ENCODE peak calls at places on chromosome 4, in eight cellular contexts. M is AG09309; W is kidney tubule cell; F is effector memory CD8-positive, alpha-beta T cell; E is stromal cell of bone marrow; B is astrocyte of the spinal cord; S is HS-27A; I is GM13976. Y is an unnamed sample.

GRCh38 chr4:184441461-184442392 is 32.6 kb downstream of the IRF2 start:
- DNase-seq in M (no peak), W (no peak), F (no peak), E (no peak), B (peak), S (no peak), I (no peak), Y (no peak)

GRCh38 chr4:69875576-69875975 is 15.6 kb upstream of the SULT1E1 start:
- DNase-seq in M (no peak), W (no peak), F (no peak), E (no peak), B (no peak), S (no peak), I (no peak), Y (no peak)

GRCh38 chr4:141448490-141448889 is 187.9 kb upstream of the IL15 start:
- DNase-seq in M (no peak), W (no peak), F (no peak), E (no peak), B (no peak), S (no peak), I (no peak), Y (no peak)

GRCh38 chr4:128517739-128518510 is 230.3 kb upstream of the PGRMC2 start:
- DNase-seq in M (peak), W (peak), F (no peak), E (peak), B (peak), S (peak), I (peak), Y (peak)

GRCh38 chr4:3268395-3269104 is 19.6 kb downstream of the MSANTD1 start:
- DNase-seq in M (no peak), W (no peak), F (no peak), E (no peak), B (no peak), S (no peak), I (peak), Y (no peak)

GRCh38 chr4:11791808-11792207 is 363.1 kb upstream of the HS3ST1 start:
- DNase-seq in M (no peak), W (no peak), F (no peak), E (no peak), B (no peak), S (no peak), I (no peak), Y (no peak)

GRCh38 chr4:16205298-16206164 is 20.7 kb downstream of the TAPT1 start:
- DNase-seq in M (no peak), W (peak), F (no peak), E (no peak), B (no peak), S (no peak), I (peak), Y (peak)

GRCh38 chr4:22897520-22898108 is 204.9 kb downstream of the GBA3 start:
- DNase-seq in M (no peak), W (peak), F (no peak), E (peak), B (peak), S (no peak), I (peak), Y (peak)

GRCh38 chr4:1195109-1195671 is 22.8 kb upstream of the SPON2 start:
- DNase-seq in M (no peak), W (no peak), F (no peak), E (no peak), B (no peak), S (no peak), I (peak), Y (no peak)

GRCh38 chr4:87053802-87054767 is 119.3 kb downstream of the AFF1 start:
- DNase-seq in M (no peak), W (no peak), F (no peak), E (no peak), B (no peak), S (no peak), I (no peak), Y (no peak)

GRCh38 chr4:105146286-105147219 is at the start of gene TET2:
- DNase-seq in M (peak), W (peak), F (peak), E (peak), B (peak), S (peak), I (peak), Y (peak)

GRCh38 chr4:68021185-68021584 is 57.9 kb upstream of the TMPRSS11A start:
- DNase-seq in M (no peak), W (peak), F (no peak), E (peak), B (peak), S (no peak), I (no peak), Y (peak)

GRCh38 chr4:75869100-75869499 is 33.2 kb downstream of the PPEF2 start:
- DNase-seq in M (no peak), W (no peak), F (no peak), E (no peak), B (no peak), S (no peak), I (no peak), Y (no peak)

GRCh38 chr4:130172156-130172555 is 1076.2 kb downstream of the C4orf33 start:
- DNase-seq in M (no peak), W (no peak), F (no peak), E (no peak), B (peak), S (no peak), I (no peak), Y (no peak)

GRCh38 chr4:153207561-153207960 is 3.3 kb downstream of the TRIM2 start:
- DNase-seq in M (no peak), W (peak), F (no peak), E (no peak), B (peak), S (no peak), I (no peak), Y (no peak)

GRCh38 chr4:133921280-133922195 is 280.1 kb downstream of the PABPC4L start:
- DNase-seq in M (no peak), W (peak), F (no peak), E (peak), B (peak), S (peak), I (no peak), Y (peak)